ENCODE peak calls at places on chromosomes 16 and 17, in four cellular contexts. E is PC-9; G is HFFc6; F is CD8-positive, alpha-beta T cell. A is an unnamed sample.

GRCh38 chr17:66353937-66354401 is 51.6 kb downstream of the PRKCA start:
- DNase-seq in F (no peak), E (no peak), G (peak; percentile 69), A (no peak)

GRCh38 chr16:19463468-19464315 is 46.0 kb downstream of the TMC5 start:
- DNase-seq in G (peak; percentile 10), F (no peak), E (peak; percentile 5), A (no peak)

GRCh38 chr17:39810939-39811728 is 53.0 kb downstream of the IKZF3 start:
- DNase-seq in F (no peak), E (no peak), G (no peak), A (no peak)

GRCh38 chr17:14688134-14688533 is 387.3 kb downstream of the HS3ST3B1 start:
- DNase-seq in G (no peak), E (no peak), F (no peak), A (no peak)

GRCh38 chr16:66001432-66001831 is 365.1 kb upstream of the CDH5 start:
- DNase-seq in F (no peak), G (no peak), E (no peak), A (no peak)

GRCh38 chr17:10875984-10876555 is 38.2 kb upstream of the PIRT start:
- DNase-seq in F (peak; percentile 13), G (peak; percentile 6), E (peak; percentile 22), A (peak; percentile 46)

GRCh38 chr16:10827691-10828341 is 9.2 kb upstream of the TVP23A start:
- DNase-seq in G (peak; percentile 73), F (no peak), E (no peak), A (no peak)

GRCh38 chr17:41666708-41667279 is 21.9 kb upstream of the EIF1 start:
- DNase-seq in G (peak; percentile 43), E (peak; percentile 78), F (peak; percentile 89), A (peak; percentile 95)

GRCh38 chr17:74201250-74201649 is 2.2 kb upstream of the RPL38 start:
- DNase-seq in E (no peak), F (no peak), G (no peak), A (no peak)

GRCh38 chr16:63628812-63629211 is 1493.1 kb downstream of the CDH11 start:
- DNase-seq in G (no peak), F (no peak), E (no peak), A (no peak)

GRCh38 chr16:55302635-55303034 is 21.4 kb upstream of the IRX6 start:
- DNase-seq in F (no peak), G (no peak), E (no peak), A (no peak)

GRCh38 chr16:19843371-19843770 is 41.3 kb downstream of the GPRC5B start:
- DNase-seq in F (no peak), G (peak; percentile 49), E (no peak), A (no peak)

GRCh38 chr16:89723279-89724250 is 2.2 kb downstream of the ZNF276 start:
- DNase-seq in G (no peak), E (no peak), F (peak; percentile 87), A (no peak)

GRCh38 chr17:45768000-45768399 is 16.1 kb upstream of the CRHR1 start:
- DNase-seq in E (no peak), G (peak; percentile 4), F (no peak), A (no peak)

GRCh38 chr16:30076276-30076791 is 540 bp downstream of the PPP4C start:
- DNase-seq in F (no peak), G (no peak), E (no peak), A (no peak)

GRCh38 chr16:23504453-23505179 is 5.7 kb downstream of the GGA2 start:
- DNase-seq in G (peak; percentile 94), E (peak; percentile 72), F (peak; percentile 65), A (peak; percentile 72)

GRCh38 chr17:35001549-35001948 is 21.2 kb downstream of the LIG3 start:
- DNase-seq in G (no peak), E (no peak), F (no peak), A (no peak)

GRCh38 chr17:8629371-8630226 is 926 bp downstream of the MYH10 start:
- DNase-seq in G (no peak), E (no peak), F (no peak), A (peak; percentile 12)

GRCh38 chr16:30503403-30504296 is 22.7 kb downstream of the ZNF768 start:
- DNase-seq in F (no peak), G (no peak), E (no peak), A (no peak)

GRCh38 chr17:59121901-59122480 is 15.3 kb upstream of the TRIM37 start:
- DNase-seq in F (no peak), G (no peak), E (no peak), A (no peak)

GRCh38 chr16:24689128-24689527 is 40.3 kb upstream of the TNRC6A start:
- DNase-seq in E (no peak), F (no peak), G (peak; percentile 39), A (peak; percentile 48)

GRCh38 chr16:80804451-80805383 is at the start of gene CDYL2:
- DNase-seq in E (no peak), F (peak; percentile 38), G (no peak), A (peak; percentile 55)

GRCh38 chr16:17578921-17579876 is 108.4 kb upstream of the XYLT1 start:
- DNase-seq in G (peak; percentile 85), E (peak; percentile 61), F (peak; percentile 65), A (peak; percentile 82)

GRCh38 chr16:81482329-81483063 is 37.9 kb downstream of the CMIP start:
- DNase-seq in G (no peak), F (no peak), E (no peak), A (no peak)

GRCh38 chr17:39739885-39740356 is 2.2 kb downstream of the GRB7 start:
- DNase-seq in G (no peak), E (peak; percentile 37), F (no peak), A (peak; percentile 100)

GRCh38 chr17:4232168-4232813 is 31.5 kb downstream of the ANKFY1 start:
- DNase-seq in G (peak; percentile 35), E (no peak), F (no peak), A (no peak)

GRCh38 chr17:61454095-61454931 is 2.1 kb downstream of the TBX4 start:
- DNase-seq in G (no peak), F (no peak), E (no peak), A (no peak)

GRCh38 chr17:72496461-72496860 is 375.6 kb downstream of the SOX9 start:
- DNase-seq in F (no peak), E (no peak), G (no peak), A (no peak)

GRCh38 chr17:21842332-21843317 is 150.3 kb downstream of the KCNJ18 start:
- DNase-seq in F (no peak), E (no peak), G (no peak), A (no peak)

GRCh38 chr16:69143116-69143515 is 10.7 kb downstream of the UTP4 start:
- DNase-seq in E (no peak), G (no peak), F (no peak), A (no peak)
- TF ChIP-seq CTCF in E (no peak), G (peak; percentile 44), F (no peak), A (no peak)

DNA sequence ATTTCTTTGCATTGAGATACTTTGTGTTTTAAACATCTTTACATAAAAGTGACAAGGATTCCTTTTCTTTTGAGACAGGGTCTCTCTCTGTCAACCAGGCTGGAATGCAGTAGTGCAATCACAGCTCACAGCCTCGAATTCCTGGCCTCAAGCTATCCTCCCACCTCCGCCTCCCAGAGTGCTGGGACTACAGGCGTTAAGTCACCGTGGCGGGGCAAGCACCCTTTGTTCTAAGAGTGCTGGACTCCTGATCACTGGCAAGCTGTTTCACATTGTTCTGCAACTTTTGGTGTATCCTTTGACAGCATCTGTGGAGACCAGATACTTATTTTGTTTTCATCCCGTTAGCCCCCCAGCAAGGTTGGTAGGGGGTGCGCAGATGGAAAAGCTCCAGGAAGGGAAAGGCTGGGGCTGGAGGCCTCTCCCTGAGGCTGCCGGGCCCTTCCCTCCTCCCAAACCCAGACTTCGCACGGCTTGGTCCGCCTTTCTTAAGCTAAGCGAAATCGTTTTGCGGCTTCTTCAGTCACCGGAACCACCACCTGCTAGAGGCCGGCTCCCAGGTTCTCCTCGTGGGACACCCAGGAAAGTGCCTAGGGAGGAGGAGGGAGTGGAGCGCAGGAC is 1.1 kb downstream of the ST6GALNAC2 start:
- DNase-seq in E (peak; percentile 27), F (no peak), G (no peak), A (no peak)
- TF ChIP-seq CTCF in E (no peak), F (no peak), G (no peak), A (no peak)

DNA sequence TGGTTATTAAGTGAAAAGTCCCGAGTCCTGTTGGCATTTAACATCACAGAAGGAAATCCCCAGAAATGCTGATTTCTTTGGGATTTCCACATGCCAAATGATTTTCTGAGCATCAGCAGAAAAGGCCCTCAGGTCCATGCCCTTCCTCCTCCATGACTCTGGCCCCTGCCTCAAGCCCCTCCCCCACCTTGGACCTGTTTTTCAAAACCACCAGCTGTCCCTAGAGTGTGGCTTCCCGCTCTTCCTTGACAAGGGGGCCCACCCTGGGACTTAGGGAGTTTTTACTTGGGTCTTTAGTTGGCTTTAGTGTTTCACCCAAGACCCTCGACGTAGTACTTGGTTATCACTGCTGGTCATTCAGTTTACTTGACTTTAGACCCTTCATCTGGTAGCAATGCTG is 68.9 kb downstream of the ARSG start:
- DNase-seq in G (no peak), F (no peak), E (no peak), A (no peak)
- TF ChIP-seq CTCF in G (no peak), F (no peak), E (no peak), A (no peak)

GRCh38 chr17:31274252-31274651 is 22.8 kb downstream of the OMG start:
- DNase-seq in F (no peak), G (no peak), E (no peak), A (no peak)
- TF ChIP-seq CTCF in F (no peak), G (no peak), E (no peak), A (no peak)

DNA sequence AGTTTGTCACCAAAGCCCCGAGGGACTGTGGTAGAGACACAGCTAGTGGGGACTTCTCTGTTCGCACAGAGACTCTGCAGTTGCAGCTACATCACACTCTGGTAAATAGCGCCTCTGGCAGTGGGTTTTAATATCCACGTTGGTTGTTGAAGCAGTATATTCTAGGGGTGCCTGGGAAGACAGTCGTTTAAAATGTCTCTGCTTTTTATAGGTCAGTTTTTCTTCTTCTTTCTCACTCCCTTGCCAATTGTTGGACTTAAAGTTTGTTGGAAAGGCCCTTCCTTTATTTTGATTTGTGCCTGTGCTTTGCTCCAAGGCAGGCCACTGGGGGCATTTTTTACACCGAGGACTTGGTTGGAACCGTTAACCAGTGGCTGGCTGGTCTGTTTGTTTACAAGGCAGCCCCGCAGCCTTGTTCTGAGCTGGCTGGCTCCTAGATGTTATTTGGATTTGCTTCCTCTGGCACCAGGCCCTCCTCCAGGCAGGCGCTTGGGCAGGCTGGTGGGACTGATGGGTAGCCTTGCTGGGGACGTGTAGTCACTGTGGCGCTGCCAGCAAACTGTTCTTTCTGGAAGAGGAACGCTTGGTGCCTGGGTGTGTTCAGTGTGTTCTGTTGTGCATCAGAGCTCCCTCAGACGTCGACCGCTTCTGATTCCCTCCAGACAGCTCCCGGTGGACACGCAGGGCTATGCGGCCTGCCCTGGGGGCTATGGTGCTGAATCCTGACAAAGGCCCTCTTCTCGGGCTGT is 218.2 kb upstream of the CHMP6 start:
- DNase-seq in F (no peak), E (no peak), G (no peak), A (no peak)
- TF ChIP-seq CTCF in F (no peak), E (no peak), G (peak; percentile 19), A (no peak)

GRCh38 chr16:70473446-70474319 is 19.3 kb downstream of the FCSK start:
- DNase-seq in E (no peak), G (no peak), F (no peak), A (no peak)
- TF ChIP-seq CTCF in E (no peak), G (no peak), F (no peak), A (no peak)

DNA sequence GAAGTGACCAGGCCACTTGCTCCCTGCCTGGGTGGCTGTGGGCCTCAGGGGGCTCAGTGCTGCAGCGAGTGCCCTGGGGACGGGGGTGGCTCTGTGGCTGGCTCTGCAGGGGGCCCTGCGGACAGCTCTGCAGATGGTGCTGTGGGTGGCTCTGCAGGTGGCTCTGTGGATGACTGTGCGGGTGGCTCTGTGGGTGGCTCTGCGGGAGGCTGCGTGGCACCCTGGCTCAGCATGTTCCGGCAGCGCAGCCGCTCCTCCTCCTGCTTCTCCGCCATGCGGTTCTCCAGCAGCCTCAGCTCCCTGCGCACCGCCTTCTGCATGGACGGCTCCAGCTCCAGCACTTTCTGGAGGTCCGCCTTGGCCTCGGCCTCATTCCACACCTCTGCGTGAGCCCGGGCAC is 9.5 kb downstream of the AIPL1 start:
- DNase-seq in E (no peak), F (no peak), G (no peak), A (no peak)
- TF ChIP-seq CTCF in E (no peak), F (no peak), G (no peak), A (no peak)